ENCODE peak calls at places on chromosomes 2 and 18, in ten cellular contexts. One of them, this sample, is unnamed.
A peak's percentile ranks its signal among the peaks of the same experiment; 100 is the strongest.

GRCh38 chr2:10222-10875 is 36.0 kb downstream of the FAM110C start:
- DNase-seq in CD8-positive, alpha-beta memory T cell: no peak
- DNase-seq in mucosa of descending colon: no peak
- DNase-seq in HAP-1: no peak
- DNase-seq in IMR-90: no peak
- DNase-seq in GM23248: peak; percentile 27
- DNase-seq in endothelial cell of umbilical vein: peak; percentile 1
- DNase-seq in CD4-positive, alpha-beta memory T cell: no peak
- DNase-seq in stomach: no peak
- DNase-seq in left lung: no peak
- DNase-seq in this sample: no peak

GRCh38 chr2:112121682-112122254 is 16.4 kb upstream of the FBLN7 start:
- DNase-seq in HAP-1: peak; percentile 56
- DNase-seq in CD4-positive, alpha-beta memory T cell: peak; percentile 53
- DNase-seq in GM23248: peak; percentile 71
- DNase-seq in mucosa of descending colon: no peak
- DNase-seq in endothelial cell of umbilical vein: peak; percentile 77
- DNase-seq in CD8-positive, alpha-beta memory T cell: no peak
- DNase-seq in left lung: no peak
- DNase-seq in IMR-90: peak; percentile 66
- DNase-seq in stomach: no peak
- DNase-seq in this sample: peak; percentile 37

GRCh38 chr2:164739966-164740365 is 101.7 kb downstream of the COBLL1 start:
- DNase-seq in HAP-1: no peak
- DNase-seq in IMR-90: peak; percentile 64
- DNase-seq in stomach: no peak
- DNase-seq in GM23248: peak; percentile 67
- DNase-seq in mucosa of descending colon: no peak
- DNase-seq in CD8-positive, alpha-beta memory T cell: no peak
- DNase-seq in CD4-positive, alpha-beta memory T cell: no peak
- DNase-seq in endothelial cell of umbilical vein: peak; percentile 81
- DNase-seq in left lung: no peak
- DNase-seq in this sample: peak; percentile 68

GRCh38 chr2:217975626-217976025 is 27.2 kb downstream of the TNS1 start:
- DNase-seq in IMR-90: no peak
- DNase-seq in CD4-positive, alpha-beta memory T cell: no peak
- DNase-seq in endothelial cell of umbilical vein: no peak
- DNase-seq in GM23248: peak; percentile 17
- DNase-seq in left lung: no peak
- DNase-seq in stomach: no peak
- DNase-seq in HAP-1: no peak
- DNase-seq in CD8-positive, alpha-beta memory T cell: no peak
- DNase-seq in mucosa of descending colon: no peak
- DNase-seq in this sample: no peak

GRCh38 chr2:141021109-141021508 is 1109.7 kb downstream of the LRP1B start:
- DNase-seq in mucosa of descending colon: no peak
- DNase-seq in CD4-positive, alpha-beta memory T cell: no peak
- DNase-seq in stomach: no peak
- DNase-seq in GM23248: peak; percentile 88
- DNase-seq in left lung: no peak
- DNase-seq in IMR-90: peak; percentile 78
- DNase-seq in HAP-1: no peak
- DNase-seq in endothelial cell of umbilical vein: peak; percentile 88
- DNase-seq in CD8-positive, alpha-beta memory T cell: no peak
- DNase-seq in this sample: no peak

GRCh38 chr2:190607657-190608357 is 41.1 kb upstream of the NAB1 start:
- DNase-seq in HAP-1: no peak
- DNase-seq in CD8-positive, alpha-beta memory T cell: no peak
- DNase-seq in mucosa of descending colon: no peak
- DNase-seq in CD4-positive, alpha-beta memory T cell: no peak
- DNase-seq in left lung: no peak
- DNase-seq in stomach: no peak
- DNase-seq in GM23248: no peak
- DNase-seq in IMR-90: peak; percentile 70
- DNase-seq in endothelial cell of umbilical vein: no peak
- DNase-seq in this sample: no peak

GRCh38 chr18:2337552-2338141 is 233.7 kb downstream of the METTL4 start:
- DNase-seq in stomach: peak; percentile 42
- DNase-seq in mucosa of descending colon: no peak
- DNase-seq in left lung: no peak
- DNase-seq in CD4-positive, alpha-beta memory T cell: peak; percentile 18
- DNase-seq in endothelial cell of umbilical vein: peak; percentile 27
- DNase-seq in CD8-positive, alpha-beta memory T cell: peak; percentile 15
- DNase-seq in HAP-1: peak; percentile 65
- DNase-seq in GM23248: peak; percentile 61
- DNase-seq in IMR-90: peak; percentile 50
- DNase-seq in this sample: peak; percentile 34

GRCh38 chr18:78818961-78819360 is 160.7 kb upstream of the SALL3 start:
- DNase-seq in HAP-1: no peak
- DNase-seq in CD4-positive, alpha-beta memory T cell: no peak
- DNase-seq in mucosa of descending colon: no peak
- DNase-seq in CD8-positive, alpha-beta memory T cell: no peak
- DNase-seq in stomach: no peak
- DNase-seq in GM23248: no peak
- DNase-seq in IMR-90: no peak
- DNase-seq in left lung: no peak
- DNase-seq in endothelial cell of umbilical vein: no peak
- DNase-seq in this sample: no peak

GRCh38 chr2:176158306-176158643 is 1.2 kb downstream of the HOXD3 start:
- DNase-seq in HAP-1: no peak
- DNase-seq in mucosa of descending colon: no peak
- DNase-seq in CD4-positive, alpha-beta memory T cell: no peak
- DNase-seq in IMR-90: no peak
- DNase-seq in GM23248: no peak
- DNase-seq in CD8-positive, alpha-beta memory T cell: no peak
- DNase-seq in stomach: no peak
- DNase-seq in endothelial cell of umbilical vein: no peak
- DNase-seq in left lung: no peak
- DNase-seq in this sample: no peak

GRCh38 chr2:120422761-120423160 is 76.8 kb downstream of the INHBB start:
- DNase-seq in HAP-1: no peak
- DNase-seq in mucosa of descending colon: no peak
- DNase-seq in left lung: no peak
- DNase-seq in endothelial cell of umbilical vein: no peak
- DNase-seq in CD8-positive, alpha-beta memory T cell: no peak
- DNase-seq in stomach: peak; percentile 22
- DNase-seq in IMR-90: no peak
- DNase-seq in GM23248: no peak
- DNase-seq in CD4-positive, alpha-beta memory T cell: no peak
- DNase-seq in this sample: no peak

GRCh38 chr2:49371302-49371701 is 217.0 kb upstream of the FSHR start:
- DNase-seq in stomach: no peak
- DNase-seq in HAP-1: no peak
- DNase-seq in left lung: no peak
- DNase-seq in CD4-positive, alpha-beta memory T cell: no peak
- DNase-seq in GM23248: no peak
- DNase-seq in CD8-positive, alpha-beta memory T cell: no peak
- DNase-seq in endothelial cell of umbilical vein: no peak
- DNase-seq in mucosa of descending colon: no peak
- DNase-seq in IMR-90: no peak
- DNase-seq in this sample: no peak

GRCh38 chr18:13425357-13426095 is 207.0 kb downstream of the LDLRAD4 start:
- DNase-seq in stomach: no peak
- DNase-seq in mucosa of descending colon: no peak
- DNase-seq in HAP-1: no peak
- DNase-seq in left lung: no peak
- DNase-seq in GM23248: no peak
- DNase-seq in CD4-positive, alpha-beta memory T cell: no peak
- DNase-seq in endothelial cell of umbilical vein: no peak
- DNase-seq in IMR-90: no peak
- DNase-seq in CD8-positive, alpha-beta memory T cell: no peak
- DNase-seq in this sample: no peak

GRCh38 chr18:23626451-23627279 is 36.0 kb downstream of the ANKRD29 start:
- DNase-seq in HAP-1: no peak
- DNase-seq in IMR-90: peak; percentile 73
- DNase-seq in left lung: no peak
- DNase-seq in endothelial cell of umbilical vein: peak; percentile 75
- DNase-seq in CD8-positive, alpha-beta memory T cell: no peak
- DNase-seq in CD4-positive, alpha-beta memory T cell: no peak
- DNase-seq in stomach: no peak
- DNase-seq in mucosa of descending colon: no peak
- DNase-seq in GM23248: peak; percentile 62
- DNase-seq in this sample: peak; percentile 65

GRCh38 chr2:12737226-12738111 is 20.7 kb downstream of the TRIB2 start:
- DNase-seq in HAP-1: no peak
- DNase-seq in stomach: no peak
- DNase-seq in mucosa of descending colon: no peak
- DNase-seq in GM23248: no peak
- DNase-seq in left lung: no peak
- DNase-seq in CD4-positive, alpha-beta memory T cell: no peak
- DNase-seq in endothelial cell of umbilical vein: no peak
- DNase-seq in IMR-90: no peak
- DNase-seq in CD8-positive, alpha-beta memory T cell: no peak
- DNase-seq in this sample: no peak

GRCh38 chr2:233007270-233007669 is 5.8 kb downstream of the NGEF start:
- DNase-seq in CD4-positive, alpha-beta memory T cell: no peak
- DNase-seq in mucosa of descending colon: no peak
- DNase-seq in IMR-90: no peak
- DNase-seq in stomach: no peak
- DNase-seq in GM23248: no peak
- DNase-seq in CD8-positive, alpha-beta memory T cell: no peak
- DNase-seq in HAP-1: no peak
- DNase-seq in endothelial cell of umbilical vein: no peak
- DNase-seq in left lung: no peak
- DNase-seq in this sample: no peak

GRCh38 chr18:74529811-74530583 is 4.3 kb upstream of the CNDP1 start:
- DNase-seq in IMR-90: no peak
- DNase-seq in left lung: no peak
- DNase-seq in endothelial cell of umbilical vein: no peak
- DNase-seq in HAP-1: no peak
- DNase-seq in stomach: peak; percentile 22
- DNase-seq in CD8-positive, alpha-beta memory T cell: no peak
- DNase-seq in CD4-positive, alpha-beta memory T cell: no peak
- DNase-seq in GM23248: no peak
- DNase-seq in mucosa of descending colon: no peak
- DNase-seq in this sample: no peak

GRCh38 chr2:235070063-235070706 is 118.4 kb downstream of the SH3BP4 start:
- DNase-seq in CD8-positive, alpha-beta memory T cell: no peak
- DNase-seq in mucosa of descending colon: no peak
- DNase-seq in HAP-1: no peak
- DNase-seq in endothelial cell of umbilical vein: peak; percentile 78
- DNase-seq in GM23248: peak; percentile 56
- DNase-seq in IMR-90: no peak
- DNase-seq in left lung: no peak
- DNase-seq in stomach: no peak
- DNase-seq in CD4-positive, alpha-beta memory T cell: no peak
- DNase-seq in this sample: no peak

GRCh38 chr2:25314514-25315315 is 27.0 kb downstream of the DNMT3A start:
- DNase-seq in HAP-1: peak; percentile 64
- DNase-seq in CD8-positive, alpha-beta memory T cell: peak; percentile 50
- DNase-seq in IMR-90: peak; percentile 29
- DNase-seq in GM23248: no peak
- DNase-seq in left lung: peak; percentile 75
- DNase-seq in stomach: peak; percentile 68
- DNase-seq in endothelial cell of umbilical vein: peak; percentile 53
- DNase-seq in mucosa of descending colon: peak; percentile 74
- DNase-seq in CD4-positive, alpha-beta memory T cell: peak; percentile 55
- DNase-seq in this sample: peak; percentile 33

GRCh38 chr2:233794128-233794658 is 16.1 kb downstream of the MROH2A start:
- DNase-seq in endothelial cell of umbilical vein: no peak
- DNase-seq in GM23248: no peak
- DNase-seq in IMR-90: no peak
- DNase-seq in stomach: peak; percentile 24
- DNase-seq in CD4-positive, alpha-beta memory T cell: no peak
- DNase-seq in CD8-positive, alpha-beta memory T cell: no peak
- DNase-seq in left lung: no peak
- DNase-seq in mucosa of descending colon: no peak
- DNase-seq in HAP-1: no peak
- DNase-seq in this sample: no peak

GRCh38 chr2:54619660-54620231 is 103.7 kb upstream of the EML6 start:
- DNase-seq in endothelial cell of umbilical vein: no peak
- DNase-seq in CD4-positive, alpha-beta memory T cell: no peak
- DNase-seq in GM23248: no peak
- DNase-seq in HAP-1: no peak
- DNase-seq in CD8-positive, alpha-beta memory T cell: no peak
- DNase-seq in mucosa of descending colon: no peak
- DNase-seq in stomach: peak; percentile 63
- DNase-seq in left lung: no peak
- DNase-seq in IMR-90: no peak
- DNase-seq in this sample: no peak
- H3K36me3 ChIP-seq in endothelial cell of umbilical vein: peaks cover 46% of the 10 kb centered on the region
- H3K36me3 ChIP-seq in CD4-positive, alpha-beta memory T cell: peaks cover 70% of the 10 kb centered on the region
- H3K36me3 ChIP-seq in GM23248: peaks cover 84% of the 10 kb centered on the region
- H3K36me3 ChIP-seq in HAP-1: peaks cover 72% of the 10 kb centered on the region
- H3K36me3 ChIP-seq in CD8-positive, alpha-beta memory T cell: peaks cover 54% of the 10 kb centered on the region
- H3K36me3 ChIP-seq in mucosa of descending colon: peaks cover 8% of the 10 kb centered on the region
- H3K36me3 ChIP-seq in stomach: peaks cover 83% of the 10 kb centered on the region
- H3K36me3 ChIP-seq in left lung: peaks cover 5% of the 10 kb centered on the region
- H3K36me3 ChIP-seq in IMR-90: peaks cover 44% of the 10 kb centered on the region
- H3K36me3 ChIP-seq in this sample: peaks cover 27% of the 10 kb centered on the region

DNA sequence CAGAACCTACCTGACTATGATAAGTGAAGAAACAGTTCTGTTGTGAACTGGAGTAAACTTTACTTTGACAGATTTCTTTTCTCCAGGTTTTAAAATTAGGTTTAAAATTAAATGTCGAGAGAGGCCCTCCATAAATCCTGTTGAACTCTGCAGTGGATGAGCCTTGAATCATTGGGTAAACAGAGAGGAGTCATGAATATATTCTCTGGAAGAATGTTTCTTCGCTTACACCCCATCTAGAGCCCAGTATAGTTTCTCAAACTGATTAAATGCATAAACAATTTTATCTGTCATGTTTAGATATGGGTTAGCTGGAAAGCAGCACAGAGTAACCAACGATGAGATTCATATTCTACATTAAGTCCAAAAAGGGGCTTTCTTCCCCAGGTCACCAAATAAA is 84.0 kb downstream of the ZAP70 start:
- DNase-seq in CD8-positive, alpha-beta memory T cell: no peak
- DNase-seq in endothelial cell of umbilical vein: no peak
- DNase-seq in left lung: no peak
- DNase-seq in mucosa of descending colon: no peak
- DNase-seq in stomach: no peak
- DNase-seq in HAP-1: no peak
- DNase-seq in IMR-90: peak; percentile 30
- DNase-seq in GM23248: no peak
- DNase-seq in CD4-positive, alpha-beta memory T cell: no peak
- DNase-seq in this sample: no peak
- H3K36me3 ChIP-seq in CD8-positive, alpha-beta memory T cell: no peaks in the 10 kb centered on the region
- H3K36me3 ChIP-seq in endothelial cell of umbilical vein: peaks cover 3% of the 10 kb centered on the region
- H3K36me3 ChIP-seq in left lung: no peaks in the 10 kb centered on the region
- H3K36me3 ChIP-seq in mucosa of descending colon: no peaks in the 10 kb centered on the region
- H3K36me3 ChIP-seq in stomach: peaks cover 90% of the 10 kb centered on the region
- H3K36me3 ChIP-seq in HAP-1: peaks cover 23% of the 10 kb centered on the region
- H3K36me3 ChIP-seq in IMR-90: peaks cover 11% of the 10 kb centered on the region
- H3K36me3 ChIP-seq in GM23248: peaks cover 28% of the 10 kb centered on the region
- H3K36me3 ChIP-seq in CD4-positive, alpha-beta memory T cell: peaks cover 18% of the 10 kb centered on the region
- H3K36me3 ChIP-seq in this sample: peaks cover 5% of the 10 kb centered on the region

GRCh38 chr2:223901854-223902253 is 43.3 kb downstream of the WDFY1 start:
- DNase-seq in CD8-positive, alpha-beta memory T cell: no peak
- DNase-seq in CD4-positive, alpha-beta memory T cell: no peak
- DNase-seq in GM23248: no peak
- DNase-seq in stomach: no peak
- DNase-seq in HAP-1: no peak
- DNase-seq in endothelial cell of umbilical vein: no peak
- DNase-seq in IMR-90: no peak
- DNase-seq in mucosa of descending colon: no peak
- DNase-seq in left lung: no peak
- DNase-seq in this sample: no peak
- H3K36me3 ChIP-seq in CD8-positive, alpha-beta memory T cell: peaks cover 13% of the 10 kb centered on the region
- H3K36me3 ChIP-seq in CD4-positive, alpha-beta memory T cell: peaks cover 26% of the 10 kb centered on the region
- H3K36me3 ChIP-seq in GM23248: peaks cover 42% of the 10 kb centered on the region
- H3K36me3 ChIP-seq in stomach: peaks cover 66% of the 10 kb centered on the region
- H3K36me3 ChIP-seq in HAP-1: peaks cover 5% of the 10 kb centered on the region
- H3K36me3 ChIP-seq in endothelial cell of umbilical vein: peaks cover 7% of the 10 kb centered on the region
- H3K36me3 ChIP-seq in IMR-90: peaks cover 33% of the 10 kb centered on the region
- H3K36me3 ChIP-seq in mucosa of descending colon: peaks cover 4% of the 10 kb centered on the region
- H3K36me3 ChIP-seq in left lung: no peaks in the 10 kb centered on the region
- H3K36me3 ChIP-seq in this sample: peaks cover 9% of the 10 kb centered on the region

GRCh38 chr2:127071901-127072328 is 35.0 kb downstream of the BIN1 start:
- DNase-seq in IMR-90: no peak
- DNase-seq in left lung: no peak
- DNase-seq in stomach: no peak
- DNase-seq in GM23248: no peak
- DNase-seq in HAP-1: no peak
- DNase-seq in CD8-positive, alpha-beta memory T cell: no peak
- DNase-seq in mucosa of descending colon: no peak
- DNase-seq in CD4-positive, alpha-beta memory T cell: no peak
- DNase-seq in endothelial cell of umbilical vein: no peak
- DNase-seq in this sample: no peak
- H3K36me3 ChIP-seq in IMR-90: peaks cover 26% of the 10 kb centered on the region
- H3K36me3 ChIP-seq in left lung: no peaks in the 10 kb centered on the region
- H3K36me3 ChIP-seq in stomach: peaks cover 49% of the 10 kb centered on the region
- H3K36me3 ChIP-seq in GM23248: no peaks in the 10 kb centered on the region
- H3K36me3 ChIP-seq in HAP-1: no peaks in the 10 kb centered on the region
- H3K36me3 ChIP-seq in CD8-positive, alpha-beta memory T cell: peaks cover 14% of the 10 kb centered on the region
- H3K36me3 ChIP-seq in mucosa of descending colon: no peaks in the 10 kb centered on the region
- H3K36me3 ChIP-seq in CD4-positive, alpha-beta memory T cell: peaks cover 63% of the 10 kb centered on the region
- H3K36me3 ChIP-seq in endothelial cell of umbilical vein: no peaks in the 10 kb centered on the region
- H3K36me3 ChIP-seq in this sample: no peaks in the 10 kb centered on the region